ENCODE peak calls at places on chromosomes 4 and X, in six cellular contexts. L is astrocyte, M is endothelial cell of umbilical vein, K is colonic mucosa, W is K562, R is fibroblast of lung. V is an unnamed sample.
A peak's percentile ranks its signal among the peaks of the same experiment; 100 is the strongest.

GRCh38 chrX:151701531-151701930 is 6.3 kb downstream of the PRRG3 start:
- DNase-seq in L (no peak), M (no peak), K (no peak), W (no peak), R (no peak), V (no peak)

GRCh38 chrX:13473666-13474516 is 95.5 kb upstream of the EGFL6 start:
- DNase-seq in L (no peak), M (no peak), K (no peak), W (no peak), R (peak; percentile 50), V (peak; percentile 19)

GRCh38 chrX:68829594-68830485 is 1.0 kb downstream of the EFNB1 start:
- DNase-seq in L (peak; percentile 23), M (peak; percentile 36), K (peak; percentile 28), W (no peak), R (no peak), V (peak; percentile 65)

GRCh38 chrX:121581885-121582284 is 534.5 kb downstream of the GLUD2 start:
- DNase-seq in L (no peak), M (no peak), K (no peak), W (no peak), R (no peak), V (no peak)

GRCh38 chr4:48470135-48470534 is 13.0 kb upstream of the SLC10A4 start:
- DNase-seq in L (no peak), M (no peak), K (no peak), W (no peak), R (no peak), V (no peak)

GRCh38 chrX:63283331-63283730 is 67.8 kb downstream of the SPIN4 start:
- DNase-seq in L (no peak), M (no peak), K (no peak), W (no peak), R (no peak), V (peak; percentile 63)

GRCh38 chrX:88170528-88170927 is 576.5 kb upstream of the CPXCR1 start:
- DNase-seq in L (no peak), M (no peak), K (no peak), W (no peak), R (no peak), V (no peak)

GRCh38 chrX:129650183-129650689 is 4.5 kb downstream of the APLN start:
- DNase-seq in L (no peak), M (no peak), K (no peak), W (no peak), R (no peak), V (no peak)

GRCh38 chr4:151717909-151718613 is 42.7 kb downstream of the GATB start:
- DNase-seq in L (no peak), M (no peak), K (no peak), W (no peak), R (no peak), V (no peak)

GRCh38 chrX:1450381-1451161 is 2.1 kb downstream of the ASMTL start:
- DNase-seq in L (no peak), M (no peak), K (no peak), W (no peak), R (no peak), V (no peak)

GRCh38 chrX:53950130-53950733 is 94.0 kb downstream of the PHF8 start:
- DNase-seq in L (peak; percentile 7), M (no peak), K (no peak), W (no peak), R (no peak), V (peak; percentile 68)

GRCh38 chr4:1763550-1764080 is 29.5 kb upstream of the FGFR3 start:
- DNase-seq in L (no peak), M (peak; percentile 19), K (peak; percentile 39), W (peak; percentile 67), R (peak; percentile 51), V (peak; percentile 69)

GRCh38 chr4:140754918-140755810 is 1.0 kb downstream of the TBC1D9 start:
- DNase-seq in L (no peak), M (peak; percentile 71), K (peak; percentile 43), W (no peak), R (no peak), V (no peak)

GRCh38 chr4:64870558-64870957 is 461.3 kb upstream of the TECRL start:
- DNase-seq in L (no peak), M (no peak), K (no peak), W (no peak), R (no peak), V (no peak)
- H3K9ac ChIP-seq in L (no peak overlapping the region), M (no peak overlapping the region), K (no peak overlapping the region), W (no peak overlapping the region), R (no peak overlapping the region), V (no peak overlapping the region)

GRCh38 chr4:40299704-40300336 is 35.3 kb upstream of the CHRNA9 start:
- DNase-seq in L (no peak), M (no peak), K (no peak), W (no peak), R (no peak), V (peak; percentile 14)
- H3K4me1 ChIP-seq in L (no peaks in the 10 kb centered on the region), M (no peaks in the 10 kb centered on the region), K (no peaks in the 10 kb centered on the region), W (no peaks in the 10 kb centered on the region), R (no peaks in the 10 kb centered on the region), V (peaks cover 10% of the 10 kb centered on the region)

DNA sequence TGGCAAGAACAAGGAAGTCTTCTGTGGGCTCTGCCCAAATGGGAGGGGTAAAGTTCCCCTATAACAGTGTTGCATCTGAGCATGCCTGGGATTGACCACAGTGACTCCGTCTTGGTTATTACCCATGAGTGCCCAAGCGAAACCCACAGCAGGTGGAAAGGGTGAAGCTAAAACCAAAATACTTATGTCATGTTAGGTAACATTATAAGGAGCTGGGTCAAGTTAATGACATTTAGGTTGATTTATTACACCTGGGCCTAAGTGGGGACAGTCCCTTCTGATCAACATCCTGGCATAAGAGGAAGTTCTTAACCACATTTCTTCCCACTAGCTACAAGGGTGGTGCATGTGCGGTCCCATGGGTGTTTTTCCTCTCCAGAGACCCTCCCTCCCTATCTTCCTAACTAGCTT is 1.3 kb upstream of the ZNF732 start:
- DNase-seq in L (no peak), M (no peak), K (no peak), W (no peak), R (no peak), V (no peak)
- H3K9me3 ChIP-seq in L (peaks cover 2% of the 10 kb centered on the region), M (no peaks in the 10 kb centered on the region), K (no peaks in the 10 kb centered on the region), W (no peaks in the 10 kb centered on the region), R (no peaks in the 10 kb centered on the region), V (peaks cover 30% of the 10 kb centered on the region)

DNA sequence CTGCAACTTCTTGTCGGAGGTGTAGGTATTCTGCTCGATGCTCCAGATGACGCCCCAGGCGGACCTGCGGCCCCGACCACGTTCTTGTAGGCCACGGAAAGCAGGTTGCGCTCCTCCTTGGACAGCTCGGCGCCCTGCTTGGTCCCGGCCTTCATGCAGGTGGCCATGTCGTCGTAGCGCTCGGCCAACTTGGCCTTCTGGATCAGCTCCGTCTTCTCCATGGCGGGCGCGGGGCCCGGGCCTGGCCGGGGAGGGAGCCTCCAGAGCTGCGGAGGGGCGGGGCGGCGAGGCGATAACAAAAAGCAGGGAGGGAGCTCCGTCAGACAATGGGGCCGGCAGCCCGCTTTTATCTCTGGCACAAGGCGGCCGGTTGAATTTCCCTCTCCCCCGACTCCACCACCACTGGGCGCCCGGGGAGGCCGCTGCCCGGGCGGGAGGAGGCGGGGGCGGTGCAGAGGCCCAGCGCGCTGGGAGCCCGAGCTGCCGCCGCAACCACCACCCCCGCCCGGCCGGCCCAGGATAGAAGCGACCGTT is 28.3 kb upstream of the DRP2 start:
- DNase-seq in L (no peak), M (peak; percentile 29), K (no peak), W (peak; percentile 68), R (no peak), V (no peak)
- H3K9ac ChIP-seq in L (peak overlapping the region; percentile 27), M (peak overlapping the region; percentile 16), K (no peak overlapping the region), W (peak overlapping the region; percentile 88), R (no peak overlapping the region), V (no peak overlapping the region)

GRCh38 chr4:8264106-8264505 is 5.4 kb upstream of the HTRA3 start:
- DNase-seq in L (no peak), M (no peak), K (no peak), W (no peak), R (no peak), V (no peak)
- H3K4me1 ChIP-seq in L (peaks cover 15% of the 10 kb centered on the region), M (peaks cover 5% of the 10 kb centered on the region), K (no peaks in the 10 kb centered on the region), W (peaks cover 38% of the 10 kb centered on the region), R (peaks cover 4% of the 10 kb centered on the region), V (peaks cover 28% of the 10 kb centered on the region)

GRCh38 chr4:170214731-170215130 is 125.0 kb upstream of the AADAT start:
- DNase-seq in L (no peak), M (no peak), K (no peak), W (no peak), R (no peak), V (no peak)

DNA sequence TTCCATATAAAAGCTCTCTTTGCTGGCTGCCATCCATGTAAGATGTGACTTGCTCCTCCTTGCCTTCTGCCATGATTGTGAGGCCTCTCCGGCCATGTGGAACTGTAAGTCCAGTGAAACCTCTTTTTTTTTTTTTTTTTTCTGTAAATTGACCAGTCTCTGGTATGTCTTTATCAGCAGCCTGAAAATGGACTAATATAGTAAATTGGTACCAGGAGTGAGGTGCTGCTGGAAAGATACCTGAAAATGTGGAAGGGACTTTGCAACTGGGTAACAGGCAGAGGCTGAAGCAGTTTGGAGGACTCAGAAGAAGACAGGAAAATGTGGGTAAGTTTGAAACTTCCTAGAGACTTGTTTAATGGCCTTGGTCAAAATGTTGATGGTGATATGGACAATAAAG is 124.3 kb upstream of the AADAT start:
- DNase-seq in L (no peak), M (no peak), K (no peak), W (no peak), R (no peak), V (no peak)
- H3K9me3 ChIP-seq in L (no peaks in the 10 kb centered on the region), M (no peaks in the 10 kb centered on the region), K (no peaks in the 10 kb centered on the region), W (peaks cover 2% of the 10 kb centered on the region), R (no peaks in the 10 kb centered on the region), V (peaks cover 12% of the 10 kb centered on the region)

DNA sequence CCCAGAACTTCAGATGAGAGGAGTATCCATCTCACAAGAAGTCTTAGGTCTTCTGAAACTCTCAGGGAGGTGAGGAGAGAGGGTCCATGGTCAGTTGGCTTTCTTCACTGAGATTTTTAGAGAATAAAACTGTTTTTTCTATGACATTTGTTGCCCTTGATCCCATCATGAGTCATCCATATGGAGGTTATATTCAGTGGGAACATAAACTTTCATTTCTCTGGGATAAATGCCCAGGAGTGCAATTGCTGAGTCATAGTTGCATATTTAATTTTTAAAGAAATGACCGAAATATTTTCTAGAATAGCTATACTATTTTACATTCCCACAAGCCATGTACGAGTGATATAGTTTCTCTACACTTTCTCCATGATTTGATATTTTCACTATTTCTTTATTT is 67.1 kb downstream of the JADE3 start:
- DNase-seq in L (peak; percentile 59), M (peak; percentile 76), K (no peak), W (no peak), R (peak; percentile 89), V (peak; percentile 78)
- H3K9ac ChIP-seq in L (peak overlapping the region; percentile 77), M (peak overlapping the region; percentile 77), K (no peak overlapping the region), W (no peak overlapping the region), R (no peak overlapping the region), V (peak overlapping the region; percentile 20)

DNA sequence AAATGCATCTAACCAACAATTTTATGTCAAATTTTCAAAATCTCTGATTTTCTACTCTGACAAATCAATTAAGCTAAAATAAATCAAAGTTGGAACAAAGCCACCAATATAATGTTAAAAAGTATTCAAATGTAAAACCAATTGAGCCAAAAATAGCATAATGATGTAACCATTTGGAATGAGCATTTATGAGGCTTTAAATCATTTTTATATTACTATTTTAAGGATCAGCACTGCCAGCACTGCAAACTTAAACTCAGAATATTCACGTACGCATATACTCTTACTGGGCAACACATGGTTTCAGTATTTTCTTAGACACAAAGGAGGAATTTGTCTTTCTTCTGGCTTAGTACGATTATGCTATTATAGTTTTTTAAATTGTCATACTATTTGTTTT is 52.2 kb downstream of the AFAP1 start:
- DNase-seq in L (no peak), M (no peak), K (no peak), W (no peak), R (no peak), V (no peak)
- H3K4me1 ChIP-seq in L (peaks cover 51% of the 10 kb centered on the region), M (peaks cover 38% of the 10 kb centered on the region), K (peaks cover 5% of the 10 kb centered on the region), W (no peaks in the 10 kb centered on the region), R (peaks cover 30% of the 10 kb centered on the region), V (peaks cover 52% of the 10 kb centered on the region)

V was measured in adipocyte.